ENCODE peak calls at places on chromosomes 1 and 21, in six cellular contexts. One of them, this sample, is unnamed.

GRCh38 chr1:116569776-116570357 is 959 bp downstream of the CD58 start:
- DNase-seq in dorsolateral prefrontal cortex: no peak
- DNase-seq in NCI-H2081 treated with DMSO at 0.1 percent for 48 hours: no peak
- DNase-seq in NCI-H446 treated with DMSO at 0.1 percent for 48 hours: no peak
- DNase-seq in left ventricle myocardium inferior: peak; percentile 47
- DNase-seq in activated CD4-positive, alpha-beta T cell treated with anti-CD3 and anti-CD28 coated beads for 24 hours: no peak
- DNase-seq in this sample: peak; percentile 57

GRCh38 chr1:202192770-202193613 is 607 bp upstream of the LGR6 start:
- DNase-seq in dorsolateral prefrontal cortex: peak; percentile 67
- DNase-seq in NCI-H2081 treated with DMSO at 0.1 percent for 48 hours: no peak
- DNase-seq in NCI-H446 treated with DMSO at 0.1 percent for 48 hours: no peak
- DNase-seq in left ventricle myocardium inferior: peak; percentile 50
- DNase-seq in activated CD4-positive, alpha-beta T cell treated with anti-CD3 and anti-CD28 coated beads for 24 hours: peak; percentile 32
- DNase-seq in this sample: peak; percentile 76

GRCh38 chr1:21865943-21866628 is 54.0 kb downstream of the LDLRAD2 start:
- DNase-seq in dorsolateral prefrontal cortex: no peak
- DNase-seq in NCI-H2081 treated with DMSO at 0.1 percent for 48 hours: no peak
- DNase-seq in NCI-H446 treated with DMSO at 0.1 percent for 48 hours: no peak
- DNase-seq in left ventricle myocardium inferior: no peak
- DNase-seq in activated CD4-positive, alpha-beta T cell treated with anti-CD3 and anti-CD28 coated beads for 24 hours: no peak
- DNase-seq in this sample: no peak

GRCh38 chr1:3515774-3516480 is 61.5 kb downstream of the ARHGEF16 start:
- DNase-seq in dorsolateral prefrontal cortex: no peak
- DNase-seq in NCI-H2081 treated with DMSO at 0.1 percent for 48 hours: no peak
- DNase-seq in NCI-H446 treated with DMSO at 0.1 percent for 48 hours: no peak
- DNase-seq in left ventricle myocardium inferior: no peak
- DNase-seq in activated CD4-positive, alpha-beta T cell treated with anti-CD3 and anti-CD28 coated beads for 24 hours: no peak
- DNase-seq in this sample: no peak

GRCh38 chr21:35819134-35819533 is 241.2 kb downstream of the SETD4 start:
- DNase-seq in dorsolateral prefrontal cortex: no peak
- DNase-seq in NCI-H2081 treated with DMSO at 0.1 percent for 48 hours: no peak
- DNase-seq in NCI-H446 treated with DMSO at 0.1 percent for 48 hours: no peak
- DNase-seq in left ventricle myocardium inferior: no peak
- DNase-seq in activated CD4-positive, alpha-beta T cell treated with anti-CD3 and anti-CD28 coated beads for 24 hours: no peak
- DNase-seq in this sample: no peak

GRCh38 chr1:19029191-19030085 is 73.0 kb upstream of the IFFO2 start:
- DNase-seq in dorsolateral prefrontal cortex: peak; percentile 34
- DNase-seq in NCI-H2081 treated with DMSO at 0.1 percent for 48 hours: no peak
- DNase-seq in NCI-H446 treated with DMSO at 0.1 percent for 48 hours: no peak
- DNase-seq in left ventricle myocardium inferior: no peak
- DNase-seq in activated CD4-positive, alpha-beta T cell treated with anti-CD3 and anti-CD28 coated beads for 24 hours: no peak
- DNase-seq in this sample: no peak

GRCh38 chr1:83508485-83509151 is 490.3 kb downstream of the TTLL7 start:
- DNase-seq in dorsolateral prefrontal cortex: no peak
- DNase-seq in NCI-H2081 treated with DMSO at 0.1 percent for 48 hours: no peak
- DNase-seq in NCI-H446 treated with DMSO at 0.1 percent for 48 hours: no peak
- DNase-seq in left ventricle myocardium inferior: no peak
- DNase-seq in activated CD4-positive, alpha-beta T cell treated with anti-CD3 and anti-CD28 coated beads for 24 hours: no peak
- DNase-seq in this sample: no peak

GRCh38 chr1:39671793-39672550 is at the start of gene NT5C1A:
- DNase-seq in dorsolateral prefrontal cortex: peak; percentile 63
- DNase-seq in NCI-H2081 treated with DMSO at 0.1 percent for 48 hours: no peak
- DNase-seq in NCI-H446 treated with DMSO at 0.1 percent for 48 hours: no peak
- DNase-seq in left ventricle myocardium inferior: peak; percentile 76
- DNase-seq in activated CD4-positive, alpha-beta T cell treated with anti-CD3 and anti-CD28 coated beads for 24 hours: no peak
- DNase-seq in this sample: peak; percentile 83

GRCh38 chr21:31337991-31338891 is 5.8 kb downstream of the TIAM1 start:
- DNase-seq in dorsolateral prefrontal cortex: no peak
- DNase-seq in NCI-H2081 treated with DMSO at 0.1 percent for 48 hours: no peak
- DNase-seq in NCI-H446 treated with DMSO at 0.1 percent for 48 hours: no peak
- DNase-seq in left ventricle myocardium inferior: no peak
- DNase-seq in activated CD4-positive, alpha-beta T cell treated with anti-CD3 and anti-CD28 coated beads for 24 hours: no peak
- DNase-seq in this sample: no peak

GRCh38 chr1:177800386-177801058 is 169.3 kb downstream of the SEC16B start:
- DNase-seq in dorsolateral prefrontal cortex: no peak
- DNase-seq in NCI-H2081 treated with DMSO at 0.1 percent for 48 hours: no peak
- DNase-seq in NCI-H446 treated with DMSO at 0.1 percent for 48 hours: no peak
- DNase-seq in left ventricle myocardium inferior: no peak
- DNase-seq in activated CD4-positive, alpha-beta T cell treated with anti-CD3 and anti-CD28 coated beads for 24 hours: no peak
- DNase-seq in this sample: no peak

GRCh38 chr1:25107643-25108010 is 124.7 kb downstream of the SYF2 start:
- DNase-seq in dorsolateral prefrontal cortex: no peak
- DNase-seq in NCI-H2081 treated with DMSO at 0.1 percent for 48 hours: no peak
- DNase-seq in NCI-H446 treated with DMSO at 0.1 percent for 48 hours: no peak
- DNase-seq in left ventricle myocardium inferior: no peak
- DNase-seq in activated CD4-positive, alpha-beta T cell treated with anti-CD3 and anti-CD28 coated beads for 24 hours: no peak
- DNase-seq in this sample: no peak

This sample was measured in left ventricle myocardium superior.